ENCODE peak calls at places on chromosome 10, in eight cellular contexts. One of them, this sample, is unnamed.

GRCh38 chr10:102917314-102917961 is 656 bp upstream of the CNNM2 start:
- DNase-seq in stomach: peak
- DNase-seq in ovary: peak
- DNase-seq in uterus: peak
- DNase-seq in heart left ventricle: peak
- DNase-seq in HCT116: peak
- DNase-seq in transverse colon: peak
- DNase-seq in A549: peak
- DNase-seq in this sample: peak

GRCh38 chr10:16381083-16381482 is 55.7 kb upstream of the PTER start:
- DNase-seq in uterus: no peak
- DNase-seq in stomach: no peak
- DNase-seq in heart left ventricle: no peak
- DNase-seq in transverse colon: no peak
- DNase-seq in ovary: no peak
- DNase-seq in HCT116: peak
- DNase-seq in A549: peak
- DNase-seq in this sample: no peak

GRCh38 chr10:23826399-23826798 is 382.5 kb upstream of the KIAA1217 start:
- DNase-seq in uterus: no peak
- DNase-seq in heart left ventricle: no peak
- DNase-seq in ovary: no peak
- DNase-seq in HCT116: no peak
- DNase-seq in A549: peak
- DNase-seq in stomach: no peak
- DNase-seq in transverse colon: no peak
- DNase-seq in this sample: no peak

GRCh38 chr10:106500585-106501525 is 663.7 kb downstream of the SORCS1 start:
- DNase-seq in stomach: no peak
- DNase-seq in transverse colon: no peak
- DNase-seq in HCT116: no peak
- DNase-seq in heart left ventricle: no peak
- DNase-seq in uterus: no peak
- DNase-seq in ovary: no peak
- DNase-seq in A549: no peak
- DNase-seq in this sample: peak

GRCh38 chr10:28722065-28722803 is 44.9 kb downstream of the BAMBI start:
- DNase-seq in stomach: no peak
- DNase-seq in transverse colon: peak
- DNase-seq in uterus: peak
- DNase-seq in HCT116: no peak
- DNase-seq in ovary: peak
- DNase-seq in A549: peak
- DNase-seq in heart left ventricle: peak
- DNase-seq in this sample: peak

GRCh38 chr10:70786799-70787415 is 1.7 kb upstream of the TBATA start:
- DNase-seq in HCT116: no peak
- DNase-seq in stomach: no peak
- DNase-seq in A549: no peak
- DNase-seq in heart left ventricle: no peak
- DNase-seq in transverse colon: no peak
- DNase-seq in ovary: no peak
- DNase-seq in uterus: no peak
- DNase-seq in this sample: peak

GRCh38 chr10:105188737-105189463 is 547.8 kb downstream of the SORCS3 start:
- DNase-seq in heart left ventricle: no peak
- DNase-seq in transverse colon: no peak
- DNase-seq in uterus: no peak
- DNase-seq in HCT116: no peak
- DNase-seq in ovary: no peak
- DNase-seq in A549: peak
- DNase-seq in stomach: no peak
- DNase-seq in this sample: no peak

GRCh38 chr10:69838853-69839252 is 37.1 kb downstream of the COL13A1 start:
- DNase-seq in HCT116: no peak
- DNase-seq in ovary: no peak
- DNase-seq in A549: no peak
- DNase-seq in uterus: no peak
- DNase-seq in transverse colon: no peak
- DNase-seq in heart left ventricle: no peak
- DNase-seq in stomach: no peak
- DNase-seq in this sample: peak

GRCh38 chr10:101014230-101014884 is 14.7 kb downstream of the LZTS2 start:
- DNase-seq in heart left ventricle: peak
- DNase-seq in ovary: peak
- DNase-seq in stomach: peak
- DNase-seq in transverse colon: peak
- DNase-seq in uterus: peak
- DNase-seq in HCT116: no peak
- DNase-seq in A549: peak
- DNase-seq in this sample: peak

GRCh38 chr10:72503241-72503640 is 122.6 kb downstream of the MICU1 start:
- DNase-seq in transverse colon: no peak
- DNase-seq in A549: no peak
- DNase-seq in HCT116: no peak
- DNase-seq in stomach: no peak
- DNase-seq in uterus: no peak
- DNase-seq in heart left ventricle: no peak
- DNase-seq in ovary: no peak
- DNase-seq in this sample: peak

GRCh38 chr10:132452651-132453469 is 55.9 kb downstream of the PWWP2B start:
- DNase-seq in heart left ventricle: peak
- DNase-seq in HCT116: no peak
- DNase-seq in A549: peak
- DNase-seq in transverse colon: peak
- DNase-seq in ovary: peak
- DNase-seq in uterus: peak
- DNase-seq in stomach: peak
- DNase-seq in this sample: peak

GRCh38 chr10:7033031-7033430 is 377.8 kb downstream of the SFMBT2 start:
- DNase-seq in stomach: no peak
- DNase-seq in transverse colon: no peak
- DNase-seq in heart left ventricle: no peak
- DNase-seq in A549: no peak
- DNase-seq in ovary: no peak
- DNase-seq in uterus: no peak
- DNase-seq in HCT116: no peak
- DNase-seq in this sample: no peak
- TF ChIP-seq POLR2A in stomach: no peak
- TF ChIP-seq POLR2A in transverse colon: no peak
- TF ChIP-seq POLR2A in heart left ventricle: no peak
- TF ChIP-seq POLR2A in A549: no peak
- TF ChIP-seq POLR2A in ovary: no peak
- TF ChIP-seq POLR2A in uterus: no peak
- TF ChIP-seq POLR2A in HCT116: no peak
- TF ChIP-seq POLR2A in this sample: no peak

DNA sequence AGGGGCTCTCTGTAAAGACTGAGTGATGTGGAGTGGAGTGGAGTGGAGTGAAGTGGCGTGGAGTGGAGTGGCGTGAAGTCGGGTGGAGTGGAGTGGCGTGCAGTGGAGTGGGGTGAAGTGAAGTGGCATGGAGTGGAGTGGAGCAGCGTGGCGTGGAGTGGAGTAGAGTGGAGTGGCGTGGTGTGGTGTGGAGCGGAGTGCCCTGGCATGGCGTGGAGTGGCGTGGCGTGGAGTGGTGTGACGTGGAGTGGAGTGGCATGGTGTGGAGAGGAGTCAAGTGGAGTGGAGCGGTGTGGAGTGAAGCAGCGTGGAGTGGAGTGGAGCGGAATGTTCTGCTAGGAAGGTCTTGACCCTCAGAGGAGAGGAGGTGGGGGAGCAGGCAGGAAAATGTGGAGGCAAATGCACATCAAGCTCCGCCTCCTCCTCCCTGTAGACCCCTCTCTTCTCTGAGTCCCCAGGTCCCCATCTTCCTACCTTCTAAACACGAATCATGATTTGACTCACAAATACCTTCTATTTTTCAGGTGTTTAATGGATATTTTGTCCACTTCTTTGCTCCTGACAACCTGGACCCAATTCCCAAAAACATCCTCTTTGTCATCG is 19.9 kb downstream of the ITIH2 start:
- DNase-seq in ovary: no peak
- DNase-seq in transverse colon: no peak
- DNase-seq in heart left ventricle: no peak
- DNase-seq in A549: no peak
- DNase-seq in HCT116: no peak
- DNase-seq in stomach: no peak
- DNase-seq in uterus: no peak
- DNase-seq in this sample: no peak
- TF ChIP-seq POLR2A in ovary: no peak
- TF ChIP-seq POLR2A in transverse colon: no peak
- TF ChIP-seq POLR2A in heart left ventricle: no peak
- TF ChIP-seq POLR2A in A549: no peak
- TF ChIP-seq POLR2A in HCT116: no peak
- TF ChIP-seq POLR2A in stomach: no peak
- TF ChIP-seq POLR2A in uterus: no peak
- TF ChIP-seq POLR2A in this sample: no peak

GRCh38 chr10:45672201-45673073 is at the start of gene ZFAND4:
- DNase-seq in uterus: peak
- DNase-seq in ovary: peak
- DNase-seq in stomach: peak
- DNase-seq in HCT116: peak
- DNase-seq in A549: peak
- DNase-seq in heart left ventricle: peak
- DNase-seq in transverse colon: peak
- DNase-seq in this sample: peak
- TF ChIP-seq POLR2A in uterus: peak
- TF ChIP-seq POLR2A in ovary: peak
- TF ChIP-seq POLR2A in stomach: no peak
- TF ChIP-seq POLR2A in HCT116: peak
- TF ChIP-seq POLR2A in A549: peak
- TF ChIP-seq POLR2A in heart left ventricle: peak
- TF ChIP-seq POLR2A in transverse colon: peak
- TF ChIP-seq POLR2A in this sample: peak

GRCh38 chr10:62815373-62816111 is 624 bp downstream of the EGR2 start:
- DNase-seq in heart left ventricle: no peak
- DNase-seq in ovary: peak
- DNase-seq in stomach: no peak
- DNase-seq in HCT116: no peak
- DNase-seq in uterus: no peak
- DNase-seq in transverse colon: no peak
- DNase-seq in A549: peak
- DNase-seq in this sample: no peak

GRCh38 chr10:62818426-62819011 is 2.4 kb upstream of the EGR2 start:
- DNase-seq in heart left ventricle: peak
- DNase-seq in HCT116: no peak
- DNase-seq in A549: peak
- DNase-seq in ovary: peak
- DNase-seq in uterus: no peak
- DNase-seq in transverse colon: peak
- DNase-seq in stomach: no peak
- DNase-seq in this sample: no peak

GRCh38 chr10:62816179-62817119 is at the start of gene EGR2:
- DNase-seq in transverse colon: peak
- DNase-seq in ovary: peak
- DNase-seq in heart left ventricle: peak
- DNase-seq in A549: peak
- DNase-seq in stomach: peak
- DNase-seq in uterus: peak
- DNase-seq in HCT116: peak
- DNase-seq in this sample: peak

GRCh38 chr10:62817763-62818425 is 1.7 kb upstream of the EGR2 start:
- DNase-seq in transverse colon: peak
- DNase-seq in heart left ventricle: peak
- DNase-seq in A549: peak
- DNase-seq in uterus: peak
- DNase-seq in ovary: peak
- DNase-seq in stomach: peak
- DNase-seq in HCT116: peak
- DNase-seq in this sample: peak

GRCh38 chr10:62817120-62817762 is 1.1 kb upstream of the EGR2 start:
- DNase-seq in transverse colon: peak
- DNase-seq in ovary: peak
- DNase-seq in heart left ventricle: peak
- DNase-seq in uterus: peak
- DNase-seq in HCT116: no peak
- DNase-seq in stomach: no peak
- DNase-seq in A549: peak
- DNase-seq in this sample: peak
- TF ChIP-seq POLR2A in transverse colon: no peak
- TF ChIP-seq POLR2A in ovary: no peak
- TF ChIP-seq POLR2A in heart left ventricle: no peak
- TF ChIP-seq POLR2A in uterus: no peak
- TF ChIP-seq POLR2A in HCT116: no peak
- TF ChIP-seq POLR2A in stomach: no peak
- TF ChIP-seq POLR2A in A549: no peak
- TF ChIP-seq POLR2A in this sample: peak

DNA sequence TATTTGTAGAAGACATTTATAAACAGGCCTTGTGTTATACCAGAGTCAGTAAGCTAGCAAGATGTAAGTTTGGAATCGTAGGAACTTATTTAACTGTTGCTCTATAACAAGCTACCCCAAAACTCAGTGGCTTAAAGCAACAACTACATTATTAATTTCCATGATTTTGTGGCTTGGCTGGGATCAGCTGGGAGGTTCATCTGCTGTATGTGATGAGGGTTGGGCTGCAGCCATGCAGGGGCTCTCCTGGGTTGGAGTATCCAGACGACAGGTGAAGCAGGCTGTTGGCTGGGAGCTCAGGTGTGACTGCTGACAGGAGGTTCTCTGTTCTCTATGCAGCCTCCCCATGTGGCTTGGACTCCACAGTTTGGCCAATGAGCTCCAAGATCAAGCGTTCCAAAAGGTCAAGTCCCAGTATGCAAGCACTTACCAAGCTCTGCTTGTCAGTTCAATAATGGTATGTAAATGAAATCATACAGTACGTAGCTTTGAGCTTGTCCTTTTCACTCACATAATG is 52.4 kb downstream of the GPR26 start:
- DNase-seq in ovary: no peak
- DNase-seq in A549: no peak
- DNase-seq in heart left ventricle: no peak
- DNase-seq in uterus: no peak
- DNase-seq in stomach: no peak
- DNase-seq in transverse colon: no peak
- DNase-seq in HCT116: no peak
- DNase-seq in this sample: no peak
- TF ChIP-seq POLR2A in ovary: no peak
- TF ChIP-seq POLR2A in A549: no peak
- TF ChIP-seq POLR2A in heart left ventricle: no peak
- TF ChIP-seq POLR2A in uterus: no peak
- TF ChIP-seq POLR2A in stomach: no peak
- TF ChIP-seq POLR2A in transverse colon: no peak
- TF ChIP-seq POLR2A in HCT116: no peak
- TF ChIP-seq POLR2A in this sample: no peak

GRCh38 chr10:79399242-79399831 is 46.1 kb downstream of the ZCCHC24 start:
- DNase-seq in HCT116: no peak
- DNase-seq in stomach: peak
- DNase-seq in uterus: peak
- DNase-seq in transverse colon: peak
- DNase-seq in A549: no peak
- DNase-seq in ovary: peak
- DNase-seq in heart left ventricle: peak
- DNase-seq in this sample: peak
- TF ChIP-seq POLR2A in HCT116: no peak
- TF ChIP-seq POLR2A in stomach: no peak
- TF ChIP-seq POLR2A in uterus: peak
- TF ChIP-seq POLR2A in transverse colon: no peak
- TF ChIP-seq POLR2A in A549: no peak
- TF ChIP-seq POLR2A in ovary: peak
- TF ChIP-seq POLR2A in heart left ventricle: no peak
- TF ChIP-seq POLR2A in this sample: peak

GRCh38 chr10:86388119-86388704 is 21.6 kb upstream of the GRID1 start:
- DNase-seq in uterus: no peak
- DNase-seq in HCT116: no peak
- DNase-seq in heart left ventricle: no peak
- DNase-seq in transverse colon: no peak
- DNase-seq in stomach: no peak
- DNase-seq in A549: no peak
- DNase-seq in ovary: no peak
- DNase-seq in this sample: no peak
- TF ChIP-seq POLR2A in uterus: no peak
- TF ChIP-seq POLR2A in HCT116: no peak
- TF ChIP-seq POLR2A in heart left ventricle: no peak
- TF ChIP-seq POLR2A in transverse colon: no peak
- TF ChIP-seq POLR2A in stomach: no peak
- TF ChIP-seq POLR2A in A549: no peak
- TF ChIP-seq POLR2A in ovary: no peak
- TF ChIP-seq POLR2A in this sample: no peak